ENCODE peak calls at places on chromosomes 5 and 9, in five cellular contexts. One of them, this sample, is unnamed.

GRCh38 chr5:78515665-78516064 is 132.9 kb downstream of the LHFPL2 start:
- DNase-seq in tibial nerve: no peak
- DNase-seq in transverse colon: no peak
- DNase-seq in A549: no peak
- DNase-seq in stomach: no peak
- DNase-seq in this sample: no peak

GRCh38 chr5:143624465-143624864 is 187.5 kb upstream of the HMHB1 start:
- DNase-seq in stomach: no peak
- DNase-seq in A549: peak
- DNase-seq in transverse colon: no peak
- DNase-seq in tibial nerve: no peak
- DNase-seq in this sample: no peak

GRCh38 chr5:7801898-7802614 is 48.9 kb downstream of the CFAP90 start:
- DNase-seq in A549: no peak
- DNase-seq in tibial nerve: no peak
- DNase-seq in transverse colon: no peak
- DNase-seq in stomach: no peak
- DNase-seq in this sample: no peak

GRCh38 chr9:36765468-36766341 is 193.0 kb downstream of the MELK start:
- DNase-seq in stomach: peak
- DNase-seq in A549: peak
- DNase-seq in transverse colon: peak
- DNase-seq in tibial nerve: peak
- DNase-seq in this sample: peak

GRCh38 chr5:60178101-60178500 is 284.6 kb upstream of the PDE4D start:
- DNase-seq in A549: no peak
- DNase-seq in tibial nerve: no peak
- DNase-seq in stomach: no peak
- DNase-seq in transverse colon: no peak
- DNase-seq in this sample: no peak

GRCh38 chr9:115211413-115212204 is 93.7 kb upstream of the TNC start:
- DNase-seq in stomach: no peak
- DNase-seq in A549: no peak
- DNase-seq in transverse colon: no peak
- DNase-seq in tibial nerve: no peak
- DNase-seq in this sample: no peak

GRCh38 chr5:12910611-12911010 is 1006.4 kb upstream of the CTNND2 start:
- DNase-seq in A549: no peak
- DNase-seq in transverse colon: no peak
- DNase-seq in stomach: no peak
- DNase-seq in tibial nerve: no peak
- DNase-seq in this sample: no peak

GRCh38 chr5:78251663-78252284 is 42.7 kb downstream of the AP3B1 start:
- DNase-seq in transverse colon: no peak
- DNase-seq in A549: no peak
- DNase-seq in stomach: no peak
- DNase-seq in tibial nerve: no peak
- DNase-seq in this sample: no peak

GRCh38 chr5:168317521-168318147 is 26.2 kb downstream of the WWC1 start:
- DNase-seq in stomach: peak
- DNase-seq in tibial nerve: no peak
- DNase-seq in transverse colon: no peak
- DNase-seq in A549: peak
- DNase-seq in this sample: no peak

GRCh38 chr9:134066923-134067851 is 639 bp downstream of the BRD3 start:
- DNase-seq in A549: peak
- DNase-seq in tibial nerve: no peak
- DNase-seq in transverse colon: peak
- DNase-seq in stomach: peak
- DNase-seq in this sample: no peak

GRCh38 chr5:8756498-8757084 is 789.3 kb downstream of the SEMA5A start:
- DNase-seq in A549: peak
- DNase-seq in stomach: no peak
- DNase-seq in tibial nerve: no peak
- DNase-seq in transverse colon: peak
- DNase-seq in this sample: no peak

GRCh38 chr9:70403618-70404025 is 10.8 kb downstream of the KLF9 start:
- DNase-seq in stomach: no peak
- DNase-seq in A549: no peak
- DNase-seq in transverse colon: no peak
- DNase-seq in tibial nerve: no peak
- DNase-seq in this sample: no peak

GRCh38 chr9:20941177-20941690 is 90.2 kb downstream of the HACD4 start:
- DNase-seq in tibial nerve: no peak
- DNase-seq in stomach: peak
- DNase-seq in A549: peak
- DNase-seq in transverse colon: peak
- DNase-seq in this sample: peak

GRCh38 chr9:20220286-20220685 is 402.0 kb downstream of the MLLT3 start:
- DNase-seq in stomach: no peak
- DNase-seq in A549: no peak
- DNase-seq in transverse colon: no peak
- DNase-seq in tibial nerve: no peak
- DNase-seq in this sample: no peak

GRCh38 chr9:113350338-113350672 is 964 bp downstream of the BSPRY start:
- DNase-seq in stomach: no peak
- DNase-seq in A549: no peak
- DNase-seq in transverse colon: peak
- DNase-seq in tibial nerve: no peak
- DNase-seq in this sample: no peak

GRCh38 chr5:63050916-63051315 is 472.3 kb downstream of the LRRC70 start:
- DNase-seq in stomach: no peak
- DNase-seq in tibial nerve: no peak
- DNase-seq in A549: no peak
- DNase-seq in transverse colon: no peak
- DNase-seq in this sample: no peak

GRCh38 chr5:17206021-17206420 is 11.4 kb upstream of the BASP1 start:
- DNase-seq in tibial nerve: no peak
- DNase-seq in A549: no peak
- DNase-seq in stomach: no peak
- DNase-seq in transverse colon: no peak
- DNase-seq in this sample: no peak

GRCh38 chr9:98228392-98229089 is 26.9 kb downstream of the TBC1D2 start:
- DNase-seq in A549: no peak
- DNase-seq in transverse colon: no peak
- DNase-seq in stomach: no peak
- DNase-seq in tibial nerve: no peak
- DNase-seq in this sample: no peak

GRCh38 chr5:127988149-127988755 is 95.3 kb upstream of the SLC12A2 start:
- DNase-seq in transverse colon: no peak
- DNase-seq in A549: peak
- DNase-seq in stomach: no peak
- DNase-seq in tibial nerve: no peak
- DNase-seq in this sample: no peak

GRCh38 chr9:109463924-109464625 is 34.0 kb downstream of the PTPN3 start:
- DNase-seq in transverse colon: no peak
- DNase-seq in A549: no peak
- DNase-seq in tibial nerve: no peak
- DNase-seq in stomach: no peak
- DNase-seq in this sample: no peak

GRCh38 chr5:126004636-126005035 is 418.6 kb upstream of the GRAMD2B start:
- DNase-seq in tibial nerve: no peak
- DNase-seq in transverse colon: no peak
- DNase-seq in stomach: no peak
- DNase-seq in A549: no peak
- DNase-seq in this sample: no peak

GRCh38 chr5:17156463-17156862 is 61.0 kb upstream of the BASP1 start:
- DNase-seq in stomach: no peak
- DNase-seq in A549: no peak
- DNase-seq in tibial nerve: no peak
- DNase-seq in transverse colon: no peak
- DNase-seq in this sample: no peak

GRCh38 chr9:35001803-35002502 is 12.4 kb downstream of the DNAJB5 start:
- DNase-seq in transverse colon: no peak
- DNase-seq in tibial nerve: no peak
- DNase-seq in A549: no peak
- DNase-seq in stomach: no peak
- DNase-seq in this sample: no peak

GRCh38 chr5:171762016-171762415 is 23.6 kb upstream of the SMIM23 start:
- DNase-seq in stomach: no peak
- DNase-seq in A549: no peak
- DNase-seq in tibial nerve: no peak
- DNase-seq in transverse colon: no peak
- DNase-seq in this sample: no peak

DNA sequence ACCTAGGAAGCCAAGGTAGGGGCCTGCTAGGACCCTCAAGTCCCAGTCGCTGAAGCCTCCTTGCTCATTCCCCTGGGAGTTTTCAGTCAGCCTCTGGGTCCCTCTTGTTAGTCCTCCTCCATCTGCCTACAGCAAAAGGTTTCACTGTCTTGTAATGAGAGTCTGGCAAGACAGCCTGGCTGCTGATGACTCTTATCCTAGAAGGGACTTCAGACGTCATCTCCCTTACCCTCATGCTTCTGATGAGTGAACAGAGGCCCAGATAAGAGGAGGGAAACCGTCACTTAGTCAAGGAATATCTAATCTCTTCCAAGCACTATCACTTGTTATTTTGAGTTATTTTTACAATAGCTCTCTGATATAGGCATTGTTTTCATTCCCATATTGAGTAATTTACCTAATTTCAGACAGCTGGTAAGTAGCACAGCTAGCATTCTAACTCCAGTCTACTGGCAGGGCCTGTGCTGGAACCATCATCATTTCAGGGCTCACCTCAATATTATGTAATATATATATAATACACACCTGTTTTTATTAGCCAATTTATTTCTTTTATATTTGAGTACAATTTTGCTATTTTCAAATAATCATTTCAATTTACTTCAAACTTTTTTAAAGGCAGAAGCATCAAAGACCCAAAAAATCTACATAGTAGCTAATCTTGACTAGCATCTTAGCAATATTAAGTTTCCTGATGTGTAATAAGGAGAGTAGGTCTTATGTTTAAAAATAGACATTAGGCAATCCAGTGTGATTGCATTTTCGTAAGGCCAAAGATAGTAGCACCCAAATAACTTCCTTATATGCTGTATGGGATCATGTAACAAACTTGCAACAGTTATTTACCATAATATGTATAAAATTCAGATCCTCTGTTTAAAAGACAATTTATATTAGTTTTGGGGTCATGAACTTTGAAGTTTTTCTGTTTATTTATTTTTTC is 7.9 kb downstream of the CMYA5 start:
- DNase-seq in transverse colon: no peak
- DNase-seq in tibial nerve: no peak
- DNase-seq in A549: no peak
- DNase-seq in stomach: no peak
- DNase-seq in this sample: peak
- TF ChIP-seq POLR2A in transverse colon: no peak
- TF ChIP-seq POLR2A in tibial nerve: no peak
- TF ChIP-seq POLR2A in A549: no peak
- TF ChIP-seq POLR2A in stomach: no peak
- TF ChIP-seq POLR2A in this sample: no peak

GRCh38 chr9:126222363-126222834 is 104.2 kb upstream of the MVB12B start:
- DNase-seq in transverse colon: no peak
- DNase-seq in A549: no peak
- DNase-seq in stomach: no peak
- DNase-seq in tibial nerve: no peak
- DNase-seq in this sample: no peak
- H3K4me3 ChIP-seq in transverse colon: no peak
- H3K4me3 ChIP-seq in A549: no peak
- H3K4me3 ChIP-seq in stomach: no peak
- H3K4me3 ChIP-seq in tibial nerve: no peak
- H3K4me3 ChIP-seq in this sample: no peak

GRCh38 chr5:56037531-56038010 is 42.8 kb upstream of the IL6ST start:
- DNase-seq in tibial nerve: no peak
- DNase-seq in A549: no peak
- DNase-seq in stomach: no peak
- DNase-seq in transverse colon: no peak
- DNase-seq in this sample: no peak
- TF ChIP-seq EP300 in tibial nerve: no peak
- TF ChIP-seq EP300 in A549: no peak
- TF ChIP-seq EP300 in stomach: no peak
- TF ChIP-seq EP300 in transverse colon: no peak
- TF ChIP-seq EP300 in this sample: no peak

GRCh38 chr9:127929044-127929979 is 1.3 kb downstream of the PIP5KL1 start:
- DNase-seq in transverse colon: no peak
- DNase-seq in stomach: no peak
- DNase-seq in A549: no peak
- DNase-seq in tibial nerve: no peak
- DNase-seq in this sample: no peak

GRCh38 chr9:127926961-127927456 is 3.6 kb downstream of the PIP5KL1 start:
- DNase-seq in A549: no peak
- DNase-seq in stomach: no peak
- DNase-seq in transverse colon: no peak
- DNase-seq in tibial nerve: no peak
- DNase-seq in this sample: no peak

GRCh38 chr9:127928232-127929043 is 2.1 kb downstream of the PIP5KL1 start:
- DNase-seq in transverse colon: no peak
- DNase-seq in tibial nerve: no peak
- DNase-seq in A549: peak
- DNase-seq in stomach: no peak
- DNase-seq in this sample: no peak

GRCh38 chr9:127925959-127926949 is 4.3 kb downstream of the PIP5KL1 start:
- DNase-seq in transverse colon: no peak
- DNase-seq in stomach: no peak
- DNase-seq in tibial nerve: no peak
- DNase-seq in A549: no peak
- DNase-seq in this sample: no peak

GRCh38 chr9:127927457-127928231 is 2.9 kb downstream of the PIP5KL1 start:
- DNase-seq in tibial nerve: no peak
- DNase-seq in transverse colon: peak
- DNase-seq in A549: no peak
- DNase-seq in stomach: peak
- DNase-seq in this sample: no peak
- TF ChIP-seq POLR2A in tibial nerve: no peak
- TF ChIP-seq POLR2A in transverse colon: no peak
- TF ChIP-seq POLR2A in A549: no peak
- TF ChIP-seq POLR2A in stomach: no peak
- TF ChIP-seq POLR2A in this sample: no peak

GRCh38 chr5:159353661-159354252 is 23.5 kb upstream of the IL12B start:
- DNase-seq in A549: no peak
- DNase-seq in transverse colon: no peak
- DNase-seq in tibial nerve: no peak
- DNase-seq in stomach: no peak
- DNase-seq in this sample: no peak

GRCh38 chr5:159362190-159362589 is 31.9 kb upstream of the IL12B start:
- DNase-seq in stomach: no peak
- DNase-seq in A549: no peak
- DNase-seq in tibial nerve: no peak
- DNase-seq in transverse colon: no peak
- DNase-seq in this sample: no peak

DNA sequence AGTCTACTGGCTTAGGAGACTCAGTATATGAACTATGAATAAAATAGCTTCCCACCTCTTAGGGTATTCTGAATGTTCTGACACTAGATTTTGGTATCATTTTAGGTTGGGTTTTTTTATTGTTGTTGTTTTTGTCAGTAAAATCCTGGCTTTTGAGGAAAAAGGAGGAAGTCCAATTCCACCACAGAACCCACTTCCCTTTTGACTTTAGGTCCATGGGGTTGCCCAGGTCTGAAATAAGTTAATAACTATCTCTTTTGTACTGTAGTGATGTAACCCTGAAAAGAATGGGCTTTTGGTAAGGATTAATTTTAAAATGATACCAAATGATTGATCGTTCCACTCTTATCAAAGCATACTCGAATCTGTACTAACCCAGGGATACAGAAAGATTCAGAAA is 29.1 kb upstream of the IL12B start:
- DNase-seq in transverse colon: no peak
- DNase-seq in A549: no peak
- DNase-seq in tibial nerve: no peak
- DNase-seq in stomach: no peak
- DNase-seq in this sample: no peak
- H3K4me3 ChIP-seq in transverse colon: no peak
- H3K4me3 ChIP-seq in A549: no peak
- H3K4me3 ChIP-seq in tibial nerve: no peak
- H3K4me3 ChIP-seq in stomach: no peak
- H3K4me3 ChIP-seq in this sample: no peak